ENCODE peak calls at places on chromosomes 12 and 14, in nine cellular contexts. One of them, this sample, is unnamed.

GRCh38 chr12:112314981-112315380 is 67.2 kb downstream of the HECTD4 start:
- DNase-seq in fibroblast of the conjunctiva: no peak
- DNase-seq in AG09309: no peak
- DNase-seq in HFF-Myc: no peak
- DNase-seq in left ventricle myocardium superior: no peak
- DNase-seq in adipocyte: no peak
- DNase-seq in BJ: no peak
- DNase-seq in WTC11: no peak
- DNase-seq in NCI-H187: no peak
- DNase-seq in this sample: no peak

GRCh38 chr14:54529811-54530210 is 20.1 kb downstream of the CGRRF1 start:
- DNase-seq in fibroblast of the conjunctiva: peak; percentile 13
- DNase-seq in AG09309: peak; percentile 31
- DNase-seq in HFF-Myc: peak; percentile 36
- DNase-seq in left ventricle myocardium superior: no peak
- DNase-seq in adipocyte: peak; percentile 24
- DNase-seq in BJ: peak; percentile 8
- DNase-seq in WTC11: no peak
- DNase-seq in NCI-H187: no peak
- DNase-seq in this sample: no peak

GRCh38 chr12:39112064-39112463 is 206.7 kb upstream of the CPNE8 start:
- DNase-seq in fibroblast of the conjunctiva: no peak
- DNase-seq in AG09309: no peak
- DNase-seq in HFF-Myc: no peak
- DNase-seq in left ventricle myocardium superior: no peak
- DNase-seq in adipocyte: no peak
- DNase-seq in BJ: no peak
- DNase-seq in WTC11: no peak
- DNase-seq in NCI-H187: no peak
- DNase-seq in this sample: no peak

GRCh38 chr12:130715150-130715995 is 726 bp downstream of the RIMBP2 start:
- DNase-seq in fibroblast of the conjunctiva: no peak
- DNase-seq in AG09309: no peak
- DNase-seq in HFF-Myc: no peak
- DNase-seq in left ventricle myocardium superior: no peak
- DNase-seq in adipocyte: no peak
- DNase-seq in BJ: no peak
- DNase-seq in WTC11: no peak
- DNase-seq in NCI-H187: peak; percentile 23
- DNase-seq in this sample: no peak

GRCh38 chr12:76312314-76312713 is 35.9 kb downstream of the BBS10 start:
- DNase-seq in fibroblast of the conjunctiva: no peak
- DNase-seq in AG09309: no peak
- DNase-seq in HFF-Myc: no peak
- DNase-seq in left ventricle myocardium superior: no peak
- DNase-seq in adipocyte: no peak
- DNase-seq in BJ: no peak
- DNase-seq in WTC11: no peak
- DNase-seq in NCI-H187: no peak
- DNase-seq in this sample: peak; percentile 70

GRCh38 chr12:29148065-29148957 is 767 bp upstream of the FAR2 start:
- DNase-seq in fibroblast of the conjunctiva: peak; percentile 43
- DNase-seq in AG09309: no peak
- DNase-seq in HFF-Myc: peak; percentile 11
- DNase-seq in left ventricle myocardium superior: peak; percentile 51
- DNase-seq in adipocyte: peak; percentile 67
- DNase-seq in BJ: no peak
- DNase-seq in WTC11: peak; percentile 12
- DNase-seq in NCI-H187: peak; percentile 20
- DNase-seq in this sample: peak; percentile 42

GRCh38 chr14:105165134-105165704 is 3.4 kb downstream of the JAG2 start:
- DNase-seq in fibroblast of the conjunctiva: no peak
- DNase-seq in AG09309: no peak
- DNase-seq in HFF-Myc: no peak
- DNase-seq in left ventricle myocardium superior: no peak
- DNase-seq in adipocyte: no peak
- DNase-seq in BJ: no peak
- DNase-seq in WTC11: no peak
- DNase-seq in NCI-H187: no peak
- DNase-seq in this sample: no peak

GRCh38 chr14:37588956-37589737 is 5.9 kb downstream of the FOXA1 start:
- DNase-seq in fibroblast of the conjunctiva: no peak
- DNase-seq in AG09309: no peak
- DNase-seq in HFF-Myc: no peak
- DNase-seq in left ventricle myocardium superior: no peak
- DNase-seq in adipocyte: no peak
- DNase-seq in BJ: no peak
- DNase-seq in WTC11: no peak
- DNase-seq in NCI-H187: peak; percentile 81
- DNase-seq in this sample: no peak

GRCh38 chr12:32235251-32235650 is 128.6 kb downstream of the BICD1 start:
- DNase-seq in fibroblast of the conjunctiva: no peak
- DNase-seq in AG09309: no peak
- DNase-seq in HFF-Myc: no peak
- DNase-seq in left ventricle myocardium superior: no peak
- DNase-seq in adipocyte: no peak
- DNase-seq in BJ: no peak
- DNase-seq in WTC11: no peak
- DNase-seq in NCI-H187: no peak
- DNase-seq in this sample: no peak

This sample was measured in putamen.